ENCODE peak calls at places on chromosomes 11 and 22, in five cellular contexts. E is progenitor cell of endocrine pancreas, U is transverse colon, B is PC-9, P is endothelial cell of umbilical vein. I is an unnamed sample.

GRCh38 chr22:46770151-46770641 is 7.7 kb downstream of the TBC1D22A start:
- DNase-seq in P (no peak), U (no peak), B (no peak), E (no peak), I (no peak)

GRCh38 chr11:103662880-103663279 is 373.6 kb upstream of the DDI1 start:
- DNase-seq in B (no peak), U (no peak), E (no peak), P (peak; percentile 28), I (no peak)

GRCh38 chr11:114183041-114183511 is 113.1 kb upstream of the NNMT start:
- DNase-seq in E (no peak), B (no peak), P (no peak), U (peak; percentile 58), I (no peak)

GRCh38 chr11:74710291-74710938 is 20.8 kb downstream of the CHRDL2 start:
- DNase-seq in B (no peak), P (peak; percentile 26), U (no peak), E (no peak), I (no peak)

GRCh38 chr11:75815345-75815983 is 454 bp downstream of the UVRAG start:
- DNase-seq in U (peak; percentile 46), E (peak; percentile 18), B (no peak), P (peak; percentile 52), I (peak; percentile 24)

GRCh38 chr11:66689661-66690590 is 12.2 kb upstream of the RBM4B start:
- DNase-seq in U (no peak), B (no peak), E (no peak), P (no peak), I (no peak)

GRCh38 chr11:65498042-65498726 is 661 bp upstream of the MALAT1 start:
- DNase-seq in P (no peak), U (peak; percentile 64), E (no peak), B (no peak), I (no peak)

GRCh38 chr22:50621948-50622722 is 5.8 kb downstream of the ARSA start:
- DNase-seq in B (no peak), U (peak; percentile 65), P (no peak), E (no peak), I (peak; percentile 34)

GRCh38 chr11:126515501-126515900 is 160.0 kb downstream of the ST3GAL4 start:
- DNase-seq in U (no peak), E (no peak), P (no peak), B (no peak), I (no peak)

GRCh38 chr11:68471360-68472340 is 11.1 kb downstream of the PPP6R3 start:
- DNase-seq in E (no peak), P (no peak), B (no peak), U (no peak), I (no peak)

GRCh38 chr11:61730222-61730994 is 22.0 kb upstream of the MYRF start:
- DNase-seq in P (no peak), B (peak; percentile 97), E (no peak), U (no peak), I (no peak)

GRCh38 chr11:66858186-66858938 is 1.5 kb downstream of the LRFN4 start:
- DNase-seq in E (no peak), U (no peak), B (no peak), P (no peak), I (no peak)

GRCh38 chr11:68373810-68374501 is 61.6 kb downstream of the LRP5 start:
- DNase-seq in E (no peak), U (peak; percentile 58), B (no peak), P (peak; percentile 50), I (no peak)

GRCh38 chr22:20432244-20432686 is 5.4 kb downstream of the SCARF2 start:
- DNase-seq in B (no peak), U (no peak), P (no peak), E (no peak), I (no peak)

GRCh38 chr11:115042002-115042401 is 363.7 kb downstream of the NXPE2 start:
- DNase-seq in E (no peak), U (no peak), B (no peak), P (no peak), I (no peak)

GRCh38 chr11:1017269-1018005 is 19.1 kb downstream of the MUC6 start:
- DNase-seq in P (peak; percentile 20), U (no peak), E (no peak), B (no peak), I (no peak)

GRCh38 chr11:43567396-43567975 is 113.1 kb upstream of the HSD17B12 start:
- DNase-seq in P (peak; percentile 49), E (no peak), U (no peak), B (no peak), I (no peak)

GRCh38 chr11:61814958-61815789 is 1.6 kb downstream of the FADS1 start:
- DNase-seq in P (peak; percentile 99), E (peak; percentile 94), B (peak; percentile 99), U (peak; percentile 89), I (peak; percentile 95)

GRCh38 chr11:59818572-59818971 is 8.0 kb upstream of the MRPL16 start:
- DNase-seq in P (peak; percentile 60), E (no peak), U (no peak), B (no peak), I (no peak)

GRCh38 chr11:72375241-72375640 is 59.1 kb downstream of the CLPB start:
- DNase-seq in E (no peak), U (no peak), B (no peak), P (no peak), I (no peak)

GRCh38 chr11:43359432-43359818 is 705 bp downstream of the TTC17 start:
- DNase-seq in P (peak; percentile 58), E (no peak), U (peak; percentile 30), B (no peak), I (no peak)

GRCh38 chr11:1205987-1206331 is 16.9 kb upstream of the MUC5B start:
- DNase-seq in E (no peak), U (no peak), B (no peak), P (no peak), I (no peak)

GRCh38 chr11:121967131-121967689 is 148.8 kb downstream of the BLID start:
- DNase-seq in P (no peak), U (no peak), B (no peak), E (no peak), I (no peak)

GRCh38 chr22:41576877-41577276 is 12.8 kb downstream of the PMM1 start:
- DNase-seq in U (peak; percentile 21), E (peak; percentile 37), P (peak; percentile 31), B (peak; percentile 63), I (peak; percentile 79)

GRCh38 chr11:27203077-27203476 is 159.9 kb downstream of the CCDC34 start:
- DNase-seq in U (no peak), B (no peak), P (no peak), E (no peak), I (no peak)

DNA sequence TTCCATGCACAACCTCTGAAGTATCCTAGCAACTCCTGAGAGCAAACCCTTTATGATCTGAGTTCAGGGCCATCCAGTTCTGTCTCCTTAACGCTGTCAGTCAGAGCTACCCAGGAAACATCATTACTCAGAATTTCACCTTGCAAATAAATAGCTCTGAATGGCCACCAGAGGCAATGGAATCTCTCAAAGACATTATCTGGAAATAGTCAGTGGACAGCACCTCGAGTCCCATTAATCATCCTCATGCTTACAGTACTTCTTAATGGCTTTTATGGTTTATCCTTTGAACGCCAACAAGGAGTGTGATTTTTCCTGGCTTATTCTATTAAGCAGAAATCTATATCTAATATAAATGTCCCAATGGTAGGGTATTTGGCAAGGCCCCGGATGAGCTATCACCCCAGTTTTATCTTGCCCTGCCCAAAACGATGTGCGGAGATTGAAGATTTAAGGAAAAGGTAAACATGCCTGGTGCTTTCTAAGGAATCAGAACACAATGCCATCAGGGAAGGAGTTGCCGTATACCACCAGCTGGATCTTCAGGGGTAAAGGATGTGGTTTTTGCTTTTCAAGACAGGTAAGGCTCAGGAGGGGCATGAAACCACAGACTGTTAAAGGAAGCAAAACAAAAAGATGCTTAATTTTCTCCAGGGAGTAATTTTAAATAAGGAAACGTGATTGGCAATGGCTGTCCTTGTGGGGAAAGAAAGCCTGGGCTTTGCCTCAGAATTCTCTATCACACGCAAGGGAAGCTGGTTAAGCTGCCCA is 655.8 kb downstream of the OPCML start:
- DNase-seq in B (no peak), P (no peak), U (no peak), E (no peak), I (no peak)
- TF ChIP-seq CTCF in B (no peak), P (no peak), U (no peak), E (no peak), I (no peak)

DNA sequence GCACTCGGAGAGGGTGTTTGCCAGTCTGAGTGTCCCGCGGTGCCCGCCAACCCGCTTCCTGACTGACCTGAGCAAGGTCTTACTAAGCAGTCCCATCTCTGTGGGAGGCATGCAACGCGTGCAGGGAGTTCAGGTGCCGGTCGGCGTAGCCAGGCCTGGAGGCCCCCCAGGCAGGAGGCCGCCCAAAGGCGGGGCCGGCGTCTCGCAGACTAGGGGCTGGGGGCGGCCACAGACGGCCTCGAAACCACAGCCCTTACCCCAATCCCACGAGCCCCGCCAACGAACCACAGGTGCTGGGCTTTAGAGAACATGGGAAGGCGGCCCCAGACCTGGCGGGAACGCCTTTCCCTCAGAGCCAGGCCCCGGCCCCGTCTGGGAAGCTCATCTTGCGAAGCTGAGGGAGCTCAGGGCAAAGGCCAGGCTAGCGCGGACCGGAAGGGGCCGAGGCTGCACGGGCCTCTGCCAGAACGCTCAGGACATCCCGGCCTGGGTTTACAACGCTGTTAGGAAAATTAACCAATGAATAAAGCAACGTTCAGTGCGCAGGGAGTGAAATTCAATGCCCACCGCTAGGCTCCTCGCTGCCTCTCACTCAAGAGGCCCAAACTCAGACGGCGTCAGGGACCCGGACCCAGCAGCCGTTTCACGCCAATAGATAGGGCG is 2.1 kb upstream of the MTFP1 start:
- DNase-seq in E (no peak), U (peak; percentile 56), B (no peak), P (no peak), I (peak; percentile 58)
- TF ChIP-seq CTCF in E (peak; percentile 33), U (no peak), B (no peak), P (no peak), I (no peak)

GRCh38 chr11:13117344-13117743 is 108.2 kb downstream of the RASSF10 start:
- DNase-seq in U (no peak), P (no peak), E (no peak), B (no peak), I (no peak)

GRCh38 chr11:13116491-13116890 is 107.4 kb downstream of the RASSF10 start:
- DNase-seq in P (no peak), E (no peak), B (no peak), U (no peak), I (no peak)

GRCh38 chr11:13111813-13112130 is 102.7 kb downstream of the RASSF10 start:
- DNase-seq in E (no peak), U (no peak), P (no peak), B (no peak), I (no peak)

GRCh38 chr11:13118194-13118593 is 109.1 kb downstream of the RASSF10 start:
- DNase-seq in B (peak; percentile 51), E (no peak), U (no peak), P (peak; percentile 79), I (no peak)

GRCh38 chr11:13114566-13115465 is 105.7 kb downstream of the RASSF10 start:
- DNase-seq in B (peak; percentile 49), E (peak; percentile 33), P (no peak), U (peak; percentile 26), I (peak; percentile 59)
- TF ChIP-seq CTCF in B (no peak), E (peak; percentile 45), P (no peak), U (no peak), I (no peak)

GRCh38 chr22:37731804-37732471 is 35.1 kb downstream of the TRIOBP start:
- DNase-seq in E (no peak), B (no peak), P (no peak), U (peak; percentile 63), I (peak; percentile 66)

GRCh38 chr22:37725551-37726239 is 28.8 kb downstream of the TRIOBP start:
- DNase-seq in B (no peak), U (no peak), E (no peak), P (no peak), I (no peak)

GRCh38 chr22:37728620-37729019 is 31.8 kb downstream of the TRIOBP start:
- DNase-seq in P (no peak), E (no peak), B (no peak), U (no peak), I (no peak)

GRCh38 chr22:37726240-37726887 is 29.5 kb downstream of the TRIOBP start:
- DNase-seq in P (no peak), B (no peak), E (no peak), U (no peak), I (no peak)
- TF ChIP-seq CTCF in P (peak; percentile 8), B (no peak), E (no peak), U (no peak), I (no peak)